ENCODE peak calls at places on chromosomes 6 and 20, in seven cellular contexts. P is K562, U is small intestine, F is trophoblast cell, G is mammary epithelial cell, C is ovary, D is upper lobe of right lung. V is an unnamed sample.
A peak's percentile ranks its signal among the peaks of the same experiment; 100 is the strongest.

GRCh38 chr6:33172307-33173227 is 19.7 kb downstream of the COL11A2 start:
- DNase-seq in G (peak; percentile 29), D (peak; percentile 61), C (no peak), U (peak; percentile 42), P (peak; percentile 53), F (no peak), V (no peak)

GRCh38 chr6:147285087-147285855 is 81.1 kb downstream of the STXBP5 start:
- DNase-seq in P (peak; percentile 52), C (no peak), F (no peak), G (peak; percentile 22), U (peak; percentile 59), D (no peak), V (no peak)

GRCh38 chr6:2454180-2454579 is 208.8 kb upstream of the GMDS start:
- DNase-seq in C (no peak), D (no peak), F (no peak), P (no peak), G (no peak), U (no peak), V (no peak)

GRCh38 chr20:61968932-61969331 is 96.7 kb downstream of the TAF4 start:
- DNase-seq in U (no peak), G (no peak), D (no peak), P (no peak), F (no peak), C (no peak), V (no peak)

GRCh38 chr20:36845288-36845969 is 30.5 kb upstream of the TLDC2 start:
- DNase-seq in G (no peak), D (no peak), P (no peak), C (peak; percentile 33), F (no peak), U (no peak), V (no peak)

GRCh38 chr20:17722493-17723300 is 22.9 kb downstream of the BANF2 start:
- DNase-seq in D (no peak), F (no peak), G (no peak), C (no peak), P (no peak), U (no peak), V (no peak)

GRCh38 chr6:87333591-87334181 is 4.6 kb upstream of the GJB7 start:
- DNase-seq in D (no peak), P (no peak), U (no peak), G (peak; percentile 6), C (no peak), F (no peak), V (no peak)

GRCh38 chr6:145206247-145206907 is 528.9 kb downstream of the EPM2A start:
- DNase-seq in C (no peak), P (no peak), F (peak; percentile 4), D (no peak), U (no peak), G (no peak), V (no peak)

GRCh38 chr20:33789109-33789857 is 21.9 kb upstream of the CHMP4B start:
- DNase-seq in G (peak; percentile 98), D (peak; percentile 74), U (peak; percentile 100), C (no peak), F (peak; percentile 57), P (peak; percentile 37), V (peak; percentile 89)

GRCh38 chr20:63557481-63557891 is 3.5 kb downstream of the FNDC11 start:
- DNase-seq in U (no peak), G (no peak), P (no peak), C (no peak), D (no peak), F (no peak), V (no peak)

GRCh38 chr6:35024601-35025054 is 116.5 kb downstream of the TCP11 start:
- DNase-seq in D (peak; percentile 83), P (peak; percentile 65), U (peak; percentile 82), G (peak; percentile 90), C (no peak), F (peak; percentile 37), V (peak; percentile 86)

GRCh38 chr6:30450908-30451818 is 38.1 kb upstream of the HLA-E start:
- DNase-seq in P (no peak), G (peak; percentile 70), U (peak; percentile 48), D (peak; percentile 72), C (no peak), F (no peak), V (peak; percentile 45)

GRCh38 chr6:128694303-128695009 is 174.1 kb upstream of the PTPRK start:
- DNase-seq in F (no peak), D (no peak), P (no peak), G (no peak), C (no peak), U (no peak), V (no peak)

GRCh38 chr6:143952386-143952785 is 55.7 kb downstream of the PLAGL1 start:
- DNase-seq in F (no peak), P (no peak), U (no peak), D (no peak), G (no peak), C (no peak), V (no peak)

GRCh38 chr20:38723069-38723981 is 961 bp upstream of the SLC32A1 start:
- DNase-seq in U (no peak), D (no peak), G (peak; percentile 41), F (no peak), P (no peak), C (no peak), V (no peak)

GRCh38 chr6:3231213-3232016 is 4.0 kb upstream of the TUBB2B start:
- DNase-seq in P (no peak), G (peak; percentile 60), D (peak; percentile 84), U (peak; percentile 86), C (peak; percentile 63), F (no peak), V (peak; percentile 36)

GRCh38 chr6:46199387-46199786 is 28.6 kb upstream of the ENPP5 start:
- DNase-seq in P (no peak), G (peak; percentile 35), F (peak; percentile 4), C (no peak), U (no peak), D (no peak), V (no peak)

GRCh38 chr6:42572523-42572922 is 8.7 kb downstream of the UBR2 start:
- DNase-seq in P (no peak), U (peak; percentile 17), D (no peak), C (no peak), G (no peak), F (no peak), V (no peak)

GRCh38 chr6:44593539-44593944 is 206.0 kb downstream of the CDC5L start:
- DNase-seq in U (peak; percentile 34), G (no peak), D (no peak), F (peak; percentile 17), P (peak; percentile 67), C (no peak), V (no peak)

GRCh38 chr6:132188865-132189264 is 212.4 kb downstream of the MOXD1 start:
- DNase-seq in P (no peak), G (peak; percentile 67), U (no peak), D (no peak), F (no peak), C (no peak), V (peak; percentile 26)

GRCh38 chr6:74785236-74785635 is 420.6 kb downstream of the COL12A1 start:
- DNase-seq in G (no peak), U (no peak), F (no peak), C (no peak), D (no peak), P (no peak), V (no peak)

GRCh38 chr6:30130887-30131862 is 4.8 kb upstream of the TRIM40 start:
- DNase-seq in C (peak; percentile 52), G (peak; percentile 72), P (peak; percentile 89), U (peak; percentile 92), D (peak; percentile 68), F (peak; percentile 63), V (peak; percentile 50)

GRCh38 chr6:35634316-35634715 is 54.4 kb downstream of the FKBP5 start:
- DNase-seq in U (peak; percentile 51), P (no peak), D (no peak), C (no peak), F (no peak), G (no peak), V (no peak)

GRCh38 chr6:78345882-78346281 is 521.5 kb upstream of the IRAK1BP1 start:
- DNase-seq in G (no peak), P (no peak), F (no peak), U (no peak), C (no peak), D (no peak), V (no peak)

GRCh38 chr20:20148774-20149173 is 96.4 kb downstream of the CFAP61 start:
- DNase-seq in F (no peak), D (no peak), U (no peak), G (no peak), C (no peak), P (no peak), V (no peak)

GRCh38 chr20:22207280-22207679 is 377.1 kb downstream of the FOXA2 start:
- DNase-seq in F (no peak), G (no peak), C (no peak), D (no peak), U (no peak), P (peak; percentile 6), V (no peak)
- H3K27ac ChIP-seq in F (no peak overlapping the region), G (no peak overlapping the region), C (no peak overlapping the region), D (no peak overlapping the region), U (no peak overlapping the region), P (no peak overlapping the region), V (no peak overlapping the region)

DNA sequence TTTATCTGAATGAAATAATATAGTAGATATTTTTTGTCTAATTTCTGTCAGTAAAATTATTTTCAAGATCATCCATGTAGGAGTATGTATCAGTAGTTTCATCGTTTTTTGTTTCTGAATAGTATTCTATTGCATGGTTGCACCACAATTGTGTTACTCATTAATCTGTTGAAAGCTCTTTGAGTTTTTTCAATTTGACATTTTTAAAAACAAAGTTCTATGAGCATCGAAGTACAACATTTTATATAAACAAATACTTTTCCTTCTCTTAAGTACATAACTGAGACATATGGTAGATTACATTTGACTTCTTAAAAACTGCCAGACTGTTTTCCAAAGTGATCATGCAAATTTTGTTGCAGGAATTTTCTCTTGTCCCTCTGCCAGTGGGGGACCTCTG is 1113.1 kb upstream of the CITED2 start:
- DNase-seq in F (no peak), P (no peak), D (no peak), G (no peak), U (no peak), C (no peak), V (no peak)
- H3K4me1 ChIP-seq in F (peaks cover 2% of the 10 kb centered on the region), P (peaks cover 5% of the 10 kb centered on the region), D (no peaks in the 10 kb centered on the region), G (peaks cover 16% of the 10 kb centered on the region), U (no peaks in the 10 kb centered on the region), C (no peaks in the 10 kb centered on the region), V (peaks cover 13% of the 10 kb centered on the region)

DNA sequence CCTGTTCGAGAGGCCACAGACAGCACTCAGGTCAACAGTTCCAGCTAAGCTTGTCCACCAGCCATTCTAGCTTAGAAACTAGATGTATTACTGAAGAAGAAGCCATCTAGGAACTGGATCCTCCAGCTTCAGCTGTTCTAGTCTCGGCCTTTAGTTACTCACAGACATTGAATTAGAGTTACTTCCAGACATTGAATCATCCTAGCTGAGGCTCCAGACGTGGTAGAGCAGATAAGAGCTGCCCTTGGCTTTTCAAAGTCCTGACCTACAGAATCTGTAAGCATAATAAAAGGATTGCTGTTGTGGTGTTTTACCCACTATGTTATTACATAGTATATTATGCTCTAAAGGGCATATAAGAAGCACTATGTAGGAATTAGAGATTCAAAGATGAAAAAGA is 84.8 kb downstream of the MMS22L start:
- DNase-seq in U (no peak), C (no peak), G (no peak), F (no peak), P (peak; percentile 28), D (no peak), V (no peak)
- H3K27ac ChIP-seq in U (no peak overlapping the region), C (no peak overlapping the region), G (no peak overlapping the region), F (no peak overlapping the region), P (peak overlapping the region; percentile 41), D (no peak overlapping the region), V (no peak overlapping the region)

DNA sequence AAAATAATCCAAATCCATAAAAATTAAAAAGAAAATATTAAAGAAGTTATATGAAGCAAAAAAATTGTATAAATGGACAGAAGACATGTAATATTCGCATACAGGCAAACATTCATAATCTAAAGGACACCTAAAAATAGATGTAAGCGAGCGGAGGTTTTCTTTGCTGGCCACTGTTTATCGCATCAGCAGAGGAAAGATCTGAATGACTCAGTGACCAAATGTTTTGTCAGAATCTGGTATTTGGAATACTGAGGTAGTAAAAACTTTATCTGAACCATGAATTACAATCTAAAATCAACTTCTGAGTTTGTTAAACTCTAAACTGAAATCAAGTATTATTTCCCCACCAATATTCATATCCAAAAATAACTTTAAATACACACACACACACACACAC is 7.8 kb downstream of the TSPYL4 start:
- DNase-seq in G (no peak), F (no peak), P (peak; percentile 47), D (no peak), U (no peak), C (no peak), V (no peak)
- H3K4me1 ChIP-seq in G (peaks cover 8% of the 10 kb centered on the region), F (peaks cover 9% of the 10 kb centered on the region), P (peaks cover 12% of the 10 kb centered on the region), D (peaks cover 15% of the 10 kb centered on the region), U (no peaks in the 10 kb centered on the region), C (peaks cover 3% of the 10 kb centered on the region), V (peaks cover 9% of the 10 kb centered on the region)

V was measured in foreskin keratinocyte.